ENCODE peak calls at places on chromosomes 1 and 21, in eight cellular contexts. C, F, J, V, X, P, G and E are unnamed samples.

GRCh38 chr1:32695098-32695904 is 7.3 kb downstream of the SYNC start:
- DNase-seq in C (peak; percentile 81), F (peak; percentile 78), J (no peak), V (no peak), X (no peak), P (no peak), G (no peak), E (no peak)

GRCh38 chr1:1278620-1279019 is 1.6 kb upstream of the SCNN1D start:
- DNase-seq in C (no peak), F (no peak), J (no peak), V (no peak), X (no peak), P (no peak), G (no peak), E (no peak)

GRCh38 chr1:19424651-19425570 is 60.4 kb downstream of the CAPZB start:
- DNase-seq in C (peak; percentile 91), F (no peak), J (no peak), V (no peak), X (no peak), P (no peak), G (no peak), E (no peak)

GRCh38 chr21:41024341-41025056 is 143.5 kb upstream of the BACE2 start:
- DNase-seq in C (no peak), F (no peak), J (no peak), V (no peak), X (no peak), P (no peak), G (no peak), E (no peak)

GRCh38 chr21:26391166-26391565 is 181.9 kb downstream of the CYYR1 start:
- DNase-seq in C (no peak), F (no peak), J (no peak), V (no peak), X (no peak), P (no peak), G (no peak), E (no peak)

GRCh38 chr1:209106237-209106741 is 477.2 kb upstream of the CAMK1G start:
- DNase-seq in C (no peak), F (no peak), J (no peak), V (peak; percentile 18), X (no peak), P (peak; percentile 10), G (no peak), E (no peak)

GRCh38 chr1:177902151-177902765 is 67.6 kb downstream of the SEC16B start:
- DNase-seq in C (no peak), F (no peak), J (no peak), V (no peak), X (no peak), P (no peak), G (no peak), E (no peak)

GRCh38 chr21:40881767-40882166 is 34.8 kb upstream of the DSCAM start:
- DNase-seq in C (no peak), F (no peak), J (no peak), V (no peak), X (no peak), P (no peak), G (no peak), E (no peak)

GRCh38 chr1:221439734-221440436 is 302.0 kb downstream of the DUSP10 start:
- DNase-seq in C (peak; percentile 6), F (no peak), J (peak; percentile 27), V (peak; percentile 36), X (peak; percentile 56), P (no peak), G (no peak), E (peak; percentile 21)

GRCh38 chr1:59054172-59054571 is 242.7 kb upstream of the FGGY start:
- DNase-seq in C (no peak), F (no peak), J (no peak), V (no peak), X (no peak), P (no peak), G (no peak), E (no peak)

GRCh38 chr1:204408074-204408507 is 3.5 kb downstream of the PPP1R15B start:
- DNase-seq in C (no peak), F (peak; percentile 76), J (no peak), V (peak; percentile 36), X (peak; percentile 45), P (peak; percentile 33), G (no peak), E (no peak)

GRCh38 chr1:33346921-33347649 is 26.2 kb upstream of the A3GALT2 start:
- DNase-seq in C (peak; percentile 94), F (no peak), J (no peak), V (peak; percentile 71), X (no peak), P (no peak), G (no peak), E (peak; percentile 36)

GRCh38 chr1:114078116-114078515 is 75.6 kb downstream of the SYT6 start:
- DNase-seq in C (no peak), F (no peak), J (no peak), V (no peak), X (no peak), P (no peak), G (no peak), E (no peak)

GRCh38 chr1:47875831-47876586 is 121.2 kb downstream of the TRABD2B start:
- DNase-seq in C (peak; percentile 87), F (no peak), J (no peak), V (no peak), X (no peak), P (no peak), G (no peak), E (no peak)

GRCh38 chr1:168408531-168409242 is 128.0 kb downstream of the TBX19 start:
- DNase-seq in C (peak; percentile 31), F (no peak), J (peak; percentile 45), V (no peak), X (peak; percentile 82), P (no peak), G (no peak), E (peak; percentile 44)

GRCh38 chr21:42188663-42189062 is 30.3 kb upstream of the ABCG1 start:
- DNase-seq in C (no peak), F (no peak), J (no peak), V (no peak), X (no peak), P (no peak), G (no peak), E (no peak)

GRCh38 chr1:25392881-25393280 is 27.7 kb downstream of the RHCE start:
- DNase-seq in C (no peak), F (no peak), J (no peak), V (no peak), X (no peak), P (no peak), G (no peak), E (no peak)

GRCh38 chr1:10824821-10825540 is 28.5 kb upstream of the CASZ1 start:
- DNase-seq in C (no peak), F (no peak), J (no peak), V (no peak), X (no peak), P (no peak), G (no peak), E (no peak)